ENCODE peak calls at places on chromosomes 3 and 15, in seven cellular contexts. S, L, R, J, T, D and F are unnamed samples.

GRCh38 chr3:48607519-48607918 is 1.9 kb downstream of the UQCRC1 start:
- DNase-seq in R (no peak), S (no peak), D (no peak), J (no peak), T (no peak), L (no peak), F (no peak)

GRCh38 chr3:159913712-159914414 is 74.8 kb upstream of the IL12A start:
- DNase-seq in T (no peak), D (no peak), J (no peak), L (no peak), R (no peak), S (no peak), F (no peak)

GRCh38 chr15:64351265-64351664 is 4.7 kb downstream of the CSNK1G1 start:
- DNase-seq in D (no peak), L (no peak), J (no peak), R (no peak), S (no peak), T (no peak), F (no peak)

GRCh38 chr15:49047456-49047855 is 1.2 kb upstream of the SECISBP2L start:
- DNase-seq in R (no peak), S (no peak), T (no peak), J (no peak), D (no peak), L (no peak), F (no peak)

GRCh38 chr15:98924311-98925049 is 83.1 kb downstream of the PGPEP1L start:
- DNase-seq in T (no peak), L (no peak), R (no peak), S (no peak), D (no peak), J (no peak), F (peak)

GRCh38 chr15:42490743-42491539 is at the start of gene ZNF106:
- DNase-seq in R (peak), D (peak), L (peak), S (peak), T (peak), J (peak), F (peak)

GRCh38 chr3:44323341-44323955 is 15.1 kb upstream of the TCAIM start:
- DNase-seq in D (no peak), S (peak), L (peak), T (peak), J (peak), R (peak), F (peak)

GRCh38 chr3:64685331-64685799 is 2.4 kb downstream of the ADAMTS9 start:
- DNase-seq in L (no peak), R (peak), D (no peak), J (no peak), T (no peak), S (peak), F (no peak)

GRCh38 chr3:108090066-108090700 is 648 bp downstream of the CD47 start:
- DNase-seq in J (peak), S (peak), R (peak), T (peak), L (no peak), D (no peak), F (peak)

GRCh38 chr3:187811580-187812250 is 66.4 kb upstream of the BCL6 start:
- DNase-seq in L (peak), J (no peak), R (peak), D (no peak), T (no peak), S (no peak), F (peak)

GRCh38 chr3:44584646-44585501 is at the start of gene ZNF660:
- DNase-seq in T (peak), L (peak), R (peak), D (peak), S (no peak), J (peak), F (no peak)

GRCh38 chr15:77667835-77668234 is 35.1 kb upstream of the LINGO1 start:
- DNase-seq in R (no peak), T (no peak), J (no peak), S (no peak), D (no peak), L (no peak), F (no peak)

GRCh38 chr3:139295040-139295439 is 48.8 kb upstream of the MRPS22 start:
- DNase-seq in T (no peak), S (no peak), L (no peak), D (no peak), R (no peak), J (no peak), F (no peak)

GRCh38 chr3:9008550-9009255 is 45.4 kb upstream of the RAD18 start:
- DNase-seq in L (no peak), T (no peak), R (no peak), D (no peak), S (no peak), J (no peak), F (no peak)

GRCh38 chr3:29514912-29515311 is 234.0 kb downstream of the RBMS3 start:
- DNase-seq in L (no peak), T (no peak), R (no peak), S (no peak), D (no peak), J (no peak), F (no peak)

GRCh38 chr3:157921271-157921670 is 184.9 kb downstream of the SHOX2 start:
- DNase-seq in L (no peak), J (no peak), D (no peak), T (no peak), S (no peak), R (no peak), F (no peak)

GRCh38 chr3:33035596-33035995 is 61.4 kb downstream of the GLB1 start:
- DNase-seq in J (no peak), S (peak), R (peak), T (no peak), L (no peak), D (no peak), F (peak)

GRCh38 chr3:48595526-48596121 is 495 bp upstream of the COL7A1 start:
- DNase-seq in T (no peak), L (peak), R (peak), D (no peak), J (peak), S (peak), F (peak)

GRCh38 chr15:75577401-75578205 is 1.5 kb downstream of the PTPN9 start:
- DNase-seq in T (no peak), L (no peak), D (no peak), S (peak), R (peak), J (no peak), F (peak)

GRCh38 chr3:47019201-47019600 is 39.7 kb downstream of the NBEAL2 start:
- DNase-seq in J (no peak), L (no peak), S (peak), D (no peak), T (no peak), R (no peak), F (no peak)

GRCh38 chr3:156600834-156601233 is 45.9 kb upstream of the SSR3 start:
- DNase-seq in L (no peak), J (no peak), S (no peak), T (no peak), R (no peak), D (no peak), F (peak)

GRCh38 chr3:128011140-128011539 is 41.1 kb upstream of the SEC61A1 start:
- DNase-seq in D (peak), R (peak), J (peak), L (peak), S (peak), T (peak), F (peak)